ENCODE peak calls at places on chromosomes 5 and 9, in nine cellular contexts. G is Panc1; X is stimulated activated naive B cell treated with anti-CD40 and anti-IgM and Interleukin-4, amounts not matched to agents 10 μg/mL and 1 μg/mL and 100 μg/mL, for 72 hours; M is NT2/D1; Z is NCI-H187 treated with DMSO at 0.1 percent for 48 hours; P is A549; R is naive thymus-derived CD4-positive, alpha-beta T cell; N is uterus; W is HL-60. U is an unnamed sample.

GRCh38 chr5:161507591-161507990 is 38.9 kb downstream of the GABRB2 start:
- DNase-seq in G (no peak), X (no peak), M (no peak), Z (no peak), P (no peak), R (no peak), N (no peak), W (no peak), U (no peak)

GRCh38 chr9:21904371-21904770 is 89.8 kb downstream of the CDKN2A start:
- DNase-seq in G (no peak), X (no peak), M (no peak), Z (no peak), P (no peak), R (no peak), N (no peak), W (no peak), U (no peak)

GRCh38 chr9:34992376-34992951 is 2.9 kb downstream of the DNAJB5 start:
- DNase-seq in G (no peak), X (peak; percentile 47), M (no peak), Z (no peak), P (peak; percentile 46), R (no peak), N (peak; percentile 88), W (no peak), U (peak; percentile 59)

GRCh38 chr9:82035332-82035731 is 46.8 kb downstream of the SPATA31D1 start:
- DNase-seq in G (no peak), X (no peak), M (no peak), Z (no peak), P (no peak), R (no peak), N (no peak), W (no peak), U (no peak)

GRCh38 chr9:138053996-138054752 is 176.6 kb downstream of the CACNA1B start:
- DNase-seq in G (no peak), X (no peak), M (no peak), Z (no peak), P (peak; percentile 40), R (no peak), N (no peak), W (peak; percentile 9), U (no peak)

GRCh38 chr5:35672995-35673394 is 55.3 kb downstream of the SPEF2 start:
- DNase-seq in G (no peak), X (peak; percentile 6), M (no peak), Z (no peak), P (no peak), R (peak; percentile 65), N (no peak), W (no peak), U (no peak)

GRCh38 chr5:39200081-39200480 is 19.3 kb downstream of the FYB1 start:
- DNase-seq in G (no peak), X (no peak), M (no peak), Z (no peak), P (no peak), R (no peak), N (no peak), W (no peak), U (no peak)

GRCh38 chr5:169804861-169805260 is 167.8 kb downstream of the DOCK2 start:
- DNase-seq in G (no peak), X (no peak), M (no peak), Z (no peak), P (no peak), R (no peak), N (no peak), W (no peak), U (no peak)

GRCh38 chr5:56139978-56140562 is 93.1 kb downstream of the ANKRD55 start:
- DNase-seq in G (no peak), X (no peak), M (no peak), Z (no peak), P (no peak), R (no peak), N (no peak), W (no peak), U (no peak)

GRCh38 chr9:76512826-76513225 is 53.8 kb downstream of the GCNT1 start:
- DNase-seq in G (no peak), X (no peak), M (no peak), Z (no peak), P (no peak), R (no peak), N (no peak), W (no peak), U (peak; percentile 28)

GRCh38 chr9:27622688-27623340 is 49.5 kb upstream of the C9orf72 start:
- DNase-seq in G (no peak), X (no peak), M (no peak), Z (no peak), P (no peak), R (no peak), N (no peak), W (no peak), U (no peak)

GRCh38 chr9:93117924-93118862 is 15.9 kb downstream of the NINJ1 start:
- DNase-seq in G (no peak), X (no peak), M (no peak), Z (no peak), P (no peak), R (no peak), N (peak; percentile 11), W (no peak), U (no peak)

GRCh38 chr5:92922231-92922967 is 658.6 kb downstream of the NR2F1-AS1 start:
- DNase-seq in G (no peak), X (no peak), M (peak; percentile 46), Z (no peak), P (no peak), R (no peak), N (no peak), W (no peak), U (no peak)

GRCh38 chr5:143063175-143063970 is 293.2 kb downstream of the ARHGAP26 start:
- DNase-seq in G (no peak), X (no peak), M (no peak), Z (peak; percentile 78), P (no peak), R (no peak), N (peak; percentile 37), W (no peak), U (no peak)

GRCh38 chr5:124661317-124662141 is 84.9 kb downstream of the ZNF608 start:
- DNase-seq in G (no peak), X (no peak), M (peak; percentile 72), Z (peak; percentile 76), P (peak; percentile 97), R (no peak), N (no peak), W (no peak), U (no peak)

GRCh38 chr9:68678430-68678829 is 26.6 kb upstream of the PIP5K1B start:
- DNase-seq in G (no peak), X (no peak), M (no peak), Z (no peak), P (peak; percentile 19), R (no peak), N (peak; percentile 41), W (no peak), U (no peak)

GRCh38 chr9:81649475-81649874 is 39.9 kb downstream of the TLE1 start:
- DNase-seq in G (no peak), X (no peak), M (no peak), Z (no peak), P (no peak), R (no peak), N (no peak), W (no peak), U (no peak)

GRCh38 chr9:91191443-91192378 is 170.0 kb downstream of the AUH start:
- DNase-seq in G (no peak), X (peak; percentile 77), M (no peak), Z (no peak), P (no peak), R (no peak), N (no peak), W (no peak), U (no peak)

GRCh38 chr5:149203896-149204544 is 62.7 kb downstream of the ABLIM3 start:
- DNase-seq in G (no peak), X (no peak), M (no peak), Z (no peak), P (peak; percentile 18), R (no peak), N (no peak), W (no peak), U (peak; percentile 67)

GRCh38 chr5:143685416-143685815 is 126.5 kb upstream of the HMHB1 start:
- DNase-seq in G (no peak), X (no peak), M (no peak), Z (no peak), P (peak; percentile 39), R (no peak), N (no peak), W (no peak), U (no peak)

GRCh38 chr9:117678882-117679281 is 25.3 kb upstream of the TLR4 start:
- DNase-seq in G (no peak), X (no peak), M (no peak), Z (no peak), P (peak; percentile 25), R (no peak), N (no peak), W (no peak), U (no peak)

GRCh38 chr5:164505791-164506190 is 1000.4 kb downstream of the MAT2B start:
- DNase-seq in G (no peak), X (no peak), M (no peak), Z (no peak), P (no peak), R (no peak), N (no peak), W (no peak), U (no peak)

GRCh38 chr5:74083096-74083495 is 457.1 kb downstream of the ARHGEF28 start:
- DNase-seq in G (no peak), X (no peak), M (no peak), Z (no peak), P (no peak), R (no peak), N (no peak), W (no peak), U (no peak)

GRCh38 chr9:97905228-97905627 is 17.1 kb downstream of the TRMO start:
- DNase-seq in G (no peak), X (no peak), M (no peak), Z (no peak), P (no peak), R (peak; percentile 89), N (no peak), W (peak; percentile 65), U (no peak)

GRCh38 chr9:129225815-129226214 is 47.8 kb upstream of the IER5L start:
- DNase-seq in G (no peak), X (no peak), M (peak; percentile 58), Z (no peak), P (peak; percentile 77), R (peak; percentile 40), N (peak; percentile 81), W (no peak), U (peak; percentile 66)

GRCh38 chr5:94807985-94808384 is 189.5 kb downstream of the SLF1 start:
- DNase-seq in G (no peak), X (no peak), M (no peak), Z (no peak), P (no peak), R (no peak), N (no peak), W (no peak), U (no peak)

GRCh38 chr5:61674403-61674802 is 342.3 kb downstream of the ZSWIM6 start:
- DNase-seq in G (no peak), X (no peak), M (no peak), Z (no peak), P (no peak), R (no peak), N (no peak), W (no peak), U (no peak)

U was measured in non-pigmented ciliary epithelial cell.